ENCODE peak calls at places on chromosomes 5 and 9, in seven cellular contexts. S is A549; Y is foreskin keratinocyte; U is CD4-positive, alpha-beta T cell; B is fibroblast of the aortic adventitia; I is heart left ventricle; O is breast epithelium. K is an unnamed sample.

GRCh38 chr5:68965926-68966325 is 127.9 kb upstream of the SLC30A5 start:
- DNase-seq in S (no peak), Y (no peak), U (no peak), B (no peak), I (no peak), O (no peak), K (no peak)

GRCh38 chr9:130450344-130451003 is 5.7 kb downstream of the ASS1 start:
- DNase-seq in S (no peak), Y (no peak), U (no peak), B (no peak), I (no peak), O (no peak), K (no peak)

GRCh38 chr9:100104314-100104713 is 5.3 kb downstream of the INVS start:
- DNase-seq in S (no peak), Y (peak; percentile 80), U (no peak), B (no peak), I (no peak), O (no peak), K (peak; percentile 93)

GRCh38 chr9:90964101-90965020 is 162.7 kb downstream of the SYK start:
- DNase-seq in S (peak; percentile 46), Y (no peak), U (no peak), B (peak; percentile 33), I (no peak), O (no peak), K (no peak)

GRCh38 chr9:131402738-131403492 is 9.0 kb downstream of the PRRC2B start:
- DNase-seq in S (peak; percentile 64), Y (no peak), U (no peak), B (peak; percentile 94), I (peak; percentile 87), O (peak; percentile 89), K (peak; percentile 83)

GRCh38 chr5:134092875-134093274 is 21.6 kb upstream of the TCF7 start:
- DNase-seq in S (no peak), Y (peak; percentile 79), U (no peak), B (peak; percentile 32), I (no peak), O (no peak), K (peak; percentile 91)

GRCh38 chr9:91775708-91776028 is 174.4 kb downstream of the ROR2 start:
- DNase-seq in S (no peak), Y (no peak), U (no peak), B (no peak), I (no peak), O (no peak), K (no peak)

GRCh38 chr9:84542554-84542953 is 127.0 kb upstream of the NTRK2 start:
- DNase-seq in S (no peak), Y (no peak), U (no peak), B (no peak), I (no peak), O (no peak), K (no peak)

GRCh38 chr5:180898621-180899246 is at the start of gene BTNL8:
- DNase-seq in S (no peak), Y (no peak), U (no peak), B (no peak), I (no peak), O (no peak), K (peak; percentile 56)

GRCh38 chr5:179294131-179294780 is 51.0 kb downstream of the ADAMTS2 start:
- DNase-seq in S (no peak), Y (no peak), U (no peak), B (no peak), I (peak; percentile 32), O (no peak), K (no peak)

GRCh38 chr9:121895836-121896544 is 197.1 kb downstream of the TTLL11 start:
- DNase-seq in S (no peak), Y (no peak), U (no peak), B (peak; percentile 90), I (no peak), O (no peak), K (no peak)

GRCh38 chr9:89021154-89021803 is 30.0 kb downstream of the S1PR3 start:
- DNase-seq in S (peak; percentile 41), Y (peak; percentile 26), U (no peak), B (peak; percentile 91), I (no peak), O (peak; percentile 58), K (peak; percentile 73)

GRCh38 chr5:140220032-140220697 is 45.2 kb downstream of the CYSTM1 start:
- DNase-seq in S (no peak), Y (no peak), U (no peak), B (no peak), I (no peak), O (no peak), K (peak; percentile 58)

GRCh38 chr9:121700165-121700830 is 48.9 kb downstream of the DAB2IP start:
- DNase-seq in S (peak; percentile 57), Y (peak; percentile 91), U (no peak), B (peak; percentile 50), I (peak; percentile 82), O (peak; percentile 86), K (peak; percentile 99)

GRCh38 chr5:170632985-170633234 is 129.1 kb downstream of the KCNIP1 start:
- DNase-seq in S (no peak), Y (no peak), U (peak; percentile 19), B (no peak), I (peak; percentile 84), O (no peak), K (no peak)

GRCh38 chr9:71910602-71911060 is 362 bp downstream of the ABHD17B start:
- DNase-seq in S (no peak), Y (no peak), U (peak; percentile 1), B (no peak), I (no peak), O (no peak), K (no peak)

GRCh38 chr9:80175286-80175906 is 603.6 kb downstream of the TLE4 start:
- DNase-seq in S (peak; percentile 6), Y (no peak), U (no peak), B (peak; percentile 58), I (no peak), O (no peak), K (peak; percentile 41)

GRCh38 chr9:36396985-36397384 is 3.1 kb downstream of the RNF38 start:
- DNase-seq in S (no peak), Y (no peak), U (no peak), B (no peak), I (no peak), O (no peak), K (peak; percentile 65)

GRCh38 chr9:78234810-78235209 is 1.1 kb upstream of the CEP78 start:
- DNase-seq in S (no peak), Y (no peak), U (no peak), B (peak; percentile 60), I (no peak), O (no peak), K (peak; percentile 17)

GRCh38 chr5:52920929-52921328 is 68.2 kb upstream of the ITGA2 start:
- DNase-seq in S (no peak), Y (peak; percentile 17), U (no peak), B (peak; percentile 26), I (no peak), O (no peak), K (peak; percentile 31)
- TF ChIP-seq CTCF in S (no peak), Y (peak; percentile 49), U (no peak), B (no peak), I (no peak), O (no peak), K (no peak)

GRCh38 chr5:116663081-116663480 is 88.5 kb upstream of the SEMA6A start:
- DNase-seq in S (no peak), Y (no peak), U (no peak), B (no peak), I (no peak), O (no peak), K (no peak)

GRCh38 chr5:116661419-116661818 is 86.8 kb upstream of the SEMA6A start:
- DNase-seq in S (no peak), Y (no peak), U (no peak), B (no peak), I (no peak), O (no peak), K (no peak)

GRCh38 chr5:116658830-116659229 is 84.2 kb upstream of the SEMA6A start:
- DNase-seq in S (no peak), Y (no peak), U (no peak), B (no peak), I (no peak), O (no peak), K (no peak)

GRCh38 chr5:116658141-116658540 is 83.5 kb upstream of the SEMA6A start:
- DNase-seq in S (no peak), Y (peak; percentile 66), U (no peak), B (no peak), I (no peak), O (no peak), K (peak; percentile 91)

GRCh38 chr5:116660929-116661328 is 86.3 kb upstream of the SEMA6A start:
- DNase-seq in S (no peak), Y (no peak), U (no peak), B (no peak), I (no peak), O (no peak), K (no peak)
- TF ChIP-seq CTCF in S (no peak), Y (no peak), U (no peak), B (no peak), I (no peak), O (no peak), K (no peak)

GRCh38 chr5:33282696-33283095 is 158.1 kb upstream of the TARS1 start:
- DNase-seq in S (no peak), Y (no peak), U (no peak), B (peak; percentile 69), I (no peak), O (no peak), K (no peak)
- TF ChIP-seq CTCF in S (no peak), Y (no peak), U (no peak), B (no peak), I (no peak), O (no peak), K (no peak)

GRCh38 chr5:34452170-34452828 is 203.8 kb upstream of the RAI14 start:
- DNase-seq in S (no peak), Y (no peak), U (no peak), B (peak; percentile 65), I (no peak), O (no peak), K (peak; percentile 44)
- TF ChIP-seq CTCF in S (no peak), Y (peak; percentile 69), U (no peak), B (peak; percentile 54), I (no peak), O (no peak), K (peak; percentile 72)

DNA sequence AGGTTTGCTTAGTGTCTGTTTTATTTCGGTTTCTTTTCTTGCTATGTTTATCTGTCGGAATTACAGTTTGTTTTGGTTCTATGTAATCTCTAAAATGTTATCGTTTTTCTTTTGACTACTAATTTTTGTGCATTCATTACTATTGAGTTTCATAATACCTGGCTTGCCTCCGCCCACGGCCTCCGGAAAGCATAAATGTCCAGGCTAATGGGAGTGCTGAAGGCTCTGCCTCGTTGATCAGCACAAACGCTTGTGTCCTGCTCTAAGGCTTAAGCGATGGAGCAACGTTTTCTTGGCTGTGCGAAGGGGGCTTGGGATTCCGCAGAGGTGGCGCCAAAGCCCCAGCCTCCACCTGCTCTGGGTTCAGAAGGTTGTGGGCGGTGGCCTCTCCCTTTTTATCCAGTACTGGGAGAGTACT is 19.8 kb downstream of the ANXA2R start:
- DNase-seq in S (no peak), Y (no peak), U (no peak), B (no peak), I (no peak), O (no peak), K (no peak)
- TF ChIP-seq CTCF in S (no peak), Y (no peak), U (peak; percentile 11), B (no peak), I (no peak), O (no peak), K (no peak)

GRCh38 chr9:69193685-69194032 is 19.6 kb downstream of the TJP2 start:
- DNase-seq in S (no peak), Y (no peak), U (no peak), B (no peak), I (no peak), O (no peak), K (no peak)
- TF ChIP-seq CTCF in S (no peak), Y (peak; percentile 1), U (no peak), B (peak; percentile 19), I (peak; percentile 6), O (no peak), K (no peak)

GRCh38 chr5:84764227-84764626 is 379.5 kb upstream of the EDIL3 start:
- DNase-seq in S (no peak), Y (no peak), U (no peak), B (no peak), I (no peak), O (no peak), K (no peak)
- TF ChIP-seq CTCF in S (no peak), Y (no peak), U (no peak), B (no peak), I (no peak), O (no peak), K (no peak)

K was measured in bronchial epithelial cell.